ENCODE peak calls at places on chromosomes 4 and X, in seven cellular contexts. A, W, Q, S, B, H and X are unnamed samples.

GRCh38 chr4:145909773-145910172 is 28.9 kb downstream of the ZNF827 start:
- DNase-seq in A (no peak), W (no peak), Q (no peak), S (no peak), B (no peak), H (no peak), X (peak)

GRCh38 chrX:69027181-69028005 is 137.9 kb downstream of the PJA1 start:
- DNase-seq in A (peak), W (no peak), Q (no peak), S (peak), B (no peak), H (peak), X (peak)

GRCh38 chr4:6178757-6179156 is 21.6 kb downstream of the JAKMIP1 start:
- DNase-seq in A (no peak), W (no peak), Q (no peak), S (no peak), B (no peak), H (no peak), X (no peak)

GRCh38 chr4:140266958-140267568 is 106.4 kb upstream of the SCOC start:
- DNase-seq in A (no peak), W (no peak), Q (no peak), S (no peak), B (no peak), H (peak), X (peak)

GRCh38 chr4:147731611-147732515 is at the start of gene ARHGAP10:
- DNase-seq in A (peak), W (peak), Q (peak), S (peak), B (no peak), H (no peak), X (peak)

GRCh38 chrX:15207384-15207783 is 62.5 kb downstream of the ASB9 start:
- DNase-seq in A (no peak), W (no peak), Q (no peak), S (no peak), B (no peak), H (no peak), X (no peak)

GRCh38 chr4:96698891-96699290 is 859.0 kb downstream of the PDHA2 start:
- DNase-seq in A (no peak), W (no peak), Q (no peak), S (no peak), B (no peak), H (peak), X (no peak)

GRCh38 chrX:12372111-12372510 is 233.8 kb downstream of the FRMPD4 start:
- DNase-seq in A (peak), W (no peak), Q (no peak), S (no peak), B (no peak), H (peak), X (peak)

GRCh38 chr4:186669735-186670134 is 53.9 kb downstream of the FAT1 start:
- DNase-seq in A (no peak), W (no peak), Q (no peak), S (no peak), B (no peak), H (no peak), X (no peak)

GRCh38 chr4:176778491-176778890 is 14.2 kb downstream of the VEGFC start:
- DNase-seq in A (peak), W (no peak), Q (no peak), S (no peak), B (no peak), H (no peak), X (peak)

GRCh38 chr4:95268819-95269565 is 279.8 kb downstream of the UNC5C start:
- DNase-seq in A (peak), W (no peak), Q (no peak), S (no peak), B (no peak), H (peak), X (peak)

GRCh38 chr4:54316139-54316538 is 87.0 kb downstream of the PDGFRA start:
- DNase-seq in A (no peak), W (no peak), Q (no peak), S (no peak), B (no peak), H (no peak), X (no peak)

GRCh38 chrX:13520441-13520840 is 49.0 kb upstream of the EGFL6 start:
- DNase-seq in A (no peak), W (no peak), Q (no peak), S (no peak), B (no peak), H (no peak), X (no peak)

GRCh38 chr4:4614925-4615678 is 73.3 kb upstream of the STX18 start:
- DNase-seq in A (no peak), W (no peak), Q (no peak), S (no peak), B (no peak), H (peak), X (no peak)

GRCh38 chr4:158776106-158776505 is 7.3 kb downstream of the FNIP2 start:
- DNase-seq in A (no peak), W (no peak), Q (no peak), S (no peak), B (no peak), H (no peak), X (no peak)

GRCh38 chr4:153258750-153259149 is 54.5 kb downstream of the TRIM2 start:
- DNase-seq in A (no peak), W (no peak), Q (no peak), S (no peak), B (no peak), H (no peak), X (no peak)

GRCh38 chrX:7119927-7120577 is 27.5 kb upstream of the STS start:
- DNase-seq in A (no peak), W (no peak), Q (no peak), S (no peak), B (no peak), H (no peak), X (no peak)
- H3K4me3 ChIP-seq in A (no peak), W (no peak), Q (no peak), S (no peak), B (no peak), H (no peak), X (no peak)

DNA sequence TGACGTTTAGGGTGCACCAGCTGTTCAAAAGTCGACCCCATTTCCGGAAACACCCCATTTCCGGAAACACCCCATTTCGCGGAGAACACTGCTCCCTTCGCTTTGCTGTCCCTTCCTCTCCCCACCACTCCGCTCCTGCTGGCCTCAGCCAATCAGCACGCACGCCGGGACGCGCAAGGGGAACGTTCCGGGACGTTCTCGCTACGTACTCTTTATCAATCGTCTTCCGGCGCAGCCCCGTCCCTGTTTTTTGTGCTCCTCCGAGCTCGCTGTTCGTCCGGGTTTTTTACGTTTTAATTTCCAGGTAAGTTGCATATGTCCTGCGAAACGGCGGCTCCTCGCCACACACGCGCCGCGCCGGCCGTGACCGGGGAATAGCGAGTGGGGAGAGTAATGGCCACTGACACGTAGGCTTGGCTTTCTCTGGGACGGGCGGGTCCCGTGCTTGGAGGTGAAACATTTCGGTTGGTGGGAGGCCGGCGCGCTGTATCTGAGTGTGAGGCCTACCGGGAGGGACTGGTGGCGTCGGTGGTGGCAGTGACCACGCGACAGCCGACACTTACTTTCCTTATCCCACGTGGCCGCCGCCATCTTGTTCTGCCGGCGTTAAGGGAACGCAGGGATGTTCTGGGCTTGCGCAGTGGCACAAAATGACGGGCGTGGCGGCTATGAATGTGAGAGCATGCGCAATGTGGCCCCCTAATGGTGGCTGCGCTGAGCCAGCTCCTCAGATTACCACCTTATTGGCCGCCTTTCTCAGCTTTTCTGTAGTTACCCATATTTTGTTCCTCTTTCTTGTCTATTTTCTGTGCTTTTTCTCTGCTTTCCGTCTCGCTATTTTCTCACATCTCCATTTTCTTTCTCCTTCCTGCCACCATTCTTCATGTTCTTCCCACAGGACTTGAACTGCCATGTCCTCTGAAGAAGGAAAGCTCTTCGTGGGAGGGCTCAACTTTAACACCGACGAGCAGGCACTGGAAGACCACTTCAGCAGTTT is at the start of gene RBM3:
- DNase-seq in A (peak), W (peak), Q (peak), S (peak), B (peak), H (peak), X (peak)
- TF ChIP-seq CTCF in A (peak), W (no peak), Q (peak), S (peak), B (peak), H (peak), X (peak)

DNA sequence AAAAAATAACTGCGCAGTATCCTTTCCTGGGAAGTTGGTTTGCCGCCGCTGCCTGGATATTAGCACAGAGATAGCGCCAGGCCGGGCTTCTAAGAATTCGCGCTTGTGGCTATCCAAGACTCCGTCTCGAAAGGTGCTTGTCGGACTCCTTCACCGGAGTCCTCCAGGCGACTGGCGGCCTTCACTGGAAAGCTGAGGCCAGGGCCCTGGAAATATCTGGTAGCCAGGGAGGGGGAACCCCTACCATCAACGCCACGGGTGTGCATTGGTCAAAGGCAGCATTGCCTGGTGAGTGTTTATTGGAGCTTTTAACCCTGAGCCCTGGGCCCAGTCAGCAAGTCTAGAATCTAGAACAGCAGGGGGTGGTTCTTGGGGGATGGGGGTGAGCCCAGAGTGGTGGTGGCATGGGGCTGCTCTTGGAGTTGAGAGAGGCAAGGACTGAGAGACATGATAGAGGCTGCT is 567 bp upstream of the PIM2 start:
- DNase-seq in A (no peak), W (no peak), Q (peak), S (no peak), B (no peak), H (no peak), X (no peak)
- H3K4me3 ChIP-seq in A (peak), W (no peak), Q (peak), S (peak), B (peak), H (peak), X (no peak)

GRCh38 chr4:15963001-15963451 is at the start of gene FGFBP2:
- DNase-seq in A (peak), W (no peak), Q (peak), S (no peak), B (no peak), H (no peak), X (peak)
- TF ChIP-seq CTCF in A (peak), W (no peak), Q (peak), S (no peak), B (peak), H (peak), X (peak)

GRCh38 chr4:114598191-114599121 is at the start of gene UGT8:
- DNase-seq in A (peak), W (peak), Q (peak), S (peak), B (peak), H (no peak), X (peak)

GRCh38 chr4:114599231-114600065 is 841 bp downstream of the UGT8 start:
- DNase-seq in A (no peak), W (peak), Q (peak), S (no peak), B (no peak), H (no peak), X (no peak)

GRCh38 chr4:114600672-114601071 is 2.1 kb downstream of the UGT8 start:
- DNase-seq in A (no peak), W (no peak), Q (no peak), S (no peak), B (no peak), H (no peak), X (no peak)

GRCh38 chr4:114601304-114602052 is 2.9 kb downstream of the UGT8 start:
- DNase-seq in A (no peak), W (no peak), Q (no peak), S (no peak), B (peak), H (no peak), X (no peak)

GRCh38 chr4:114600066-114600552 is 1.5 kb downstream of the UGT8 start:
- DNase-seq in A (no peak), W (no peak), Q (no peak), S (no peak), B (no peak), H (no peak), X (no peak)
- H3K4me3 ChIP-seq in A (no peak), W (peak), Q (no peak), S (no peak), B (peak), H (peak), X (no peak)

DNA sequence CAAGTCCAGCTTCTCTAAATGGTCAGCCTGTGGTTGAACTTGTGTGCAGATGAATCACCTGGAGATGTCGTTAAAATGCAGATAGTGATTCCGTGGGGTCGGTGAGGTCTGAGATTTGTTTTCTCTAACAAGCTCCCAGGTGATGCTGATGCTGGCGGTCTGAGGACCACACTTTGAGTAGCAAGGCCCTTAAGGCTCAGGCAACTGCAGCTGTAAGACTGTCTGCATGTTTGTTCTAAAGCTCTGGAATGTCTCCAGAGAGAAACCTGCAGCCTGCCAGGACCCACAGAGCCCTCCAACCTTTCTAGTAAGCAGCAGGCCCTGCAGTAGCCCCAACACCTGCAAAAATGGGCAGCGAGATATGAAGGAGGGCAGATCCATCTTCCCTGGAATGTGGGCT is 9.2 kb downstream of the SCD5 start:
- DNase-seq in A (no peak), W (no peak), Q (no peak), S (no peak), B (no peak), H (no peak), X (no peak)
- TF ChIP-seq CTCF in A (no peak), W (no peak), Q (no peak), S (no peak), B (no peak), H (no peak), X (no peak)

DNA sequence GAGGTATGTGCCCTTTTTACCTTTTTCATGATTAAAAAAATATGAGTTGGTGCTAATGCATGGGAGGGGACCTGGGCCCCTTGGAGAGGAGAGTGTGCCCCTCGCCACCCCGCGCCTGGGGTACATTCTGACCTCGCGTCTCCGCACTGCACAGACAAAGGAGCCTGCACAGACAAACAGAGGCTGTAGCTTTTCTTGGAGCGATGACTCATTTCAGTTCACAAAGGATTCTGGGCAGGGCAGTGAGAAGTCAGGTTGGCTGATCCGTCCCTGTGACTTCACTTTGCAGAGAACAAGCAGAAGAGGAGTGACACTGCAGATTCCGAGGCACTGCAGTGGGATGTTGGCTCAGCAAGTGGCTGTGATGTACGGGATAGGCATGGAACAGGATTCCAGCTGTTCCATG is 82.9 kb downstream of the STOX2 start:
- DNase-seq in A (peak), W (peak), Q (peak), S (peak), B (peak), H (peak), X (peak)
- H3K4me3 ChIP-seq in A (peak), W (no peak), Q (peak), S (peak), B (peak), H (peak), X (peak)

DNA sequence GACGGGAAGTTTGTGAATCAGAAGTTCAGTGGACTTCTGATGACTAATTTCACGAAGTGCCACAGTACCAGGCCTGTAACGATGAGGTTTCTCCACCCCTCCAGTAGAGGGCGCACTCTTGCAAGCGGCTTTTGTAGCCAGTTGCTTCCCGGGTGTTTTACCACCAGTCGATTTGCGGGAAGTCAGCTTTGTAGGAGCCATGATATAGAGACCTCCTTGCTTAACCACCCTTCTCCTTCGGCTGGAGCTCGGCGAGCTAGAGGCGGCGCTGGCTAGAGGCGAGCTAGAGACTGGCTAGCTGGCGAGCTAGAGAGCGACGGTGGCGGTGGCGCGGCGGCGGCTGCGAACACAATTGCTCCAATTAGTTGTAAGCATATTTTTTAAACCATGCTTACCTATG is 72.0 kb downstream of the IL1RAPL1 start:
- DNase-seq in A (no peak), W (peak), Q (no peak), S (no peak), B (no peak), H (no peak), X (no peak)
- TF ChIP-seq CTCF in A (no peak), W (no peak), Q (peak), S (no peak), B (no peak), H (peak), X (no peak)

DNA sequence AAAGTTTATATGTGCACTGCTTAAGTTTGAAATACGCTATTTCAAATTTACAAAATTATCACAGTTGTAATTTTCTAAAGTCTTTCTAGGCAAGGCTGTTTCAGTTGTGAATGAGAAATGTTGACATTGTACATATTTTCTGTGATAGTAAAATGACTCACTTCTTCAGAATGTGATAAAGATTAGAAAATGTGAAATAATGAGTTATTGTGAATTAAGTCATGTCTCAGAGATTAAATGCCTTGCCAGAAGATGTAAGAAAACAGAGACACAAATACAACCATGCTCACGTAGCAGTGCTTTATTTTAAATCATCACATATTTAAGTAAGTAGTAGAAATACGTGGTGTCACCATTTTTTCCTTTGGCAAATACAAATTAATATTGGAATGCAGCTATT is 770 bp downstream of the CLCN4 start:
- DNase-seq in A (peak), W (no peak), Q (no peak), S (no peak), B (no peak), H (no peak), X (peak)
- H3K4me3 ChIP-seq in A (peak), W (no peak), Q (no peak), S (no peak), B (peak), H (no peak), X (no peak)